ENCODE peak calls at places on chromosomes 2 and 18, in six cellular contexts. M is colonic mucosa, G is nucleus accumbens, I is MV-4-11, E is GM04504, X is activated B cell treated with CpG ODN at 0.5 μM for 24 hours. L is an unnamed sample.

GRCh38 chr2:156445311-156446218 is 9.4 kb downstream of the GPD2 start:
- DNase-seq in X (no peak), M (no peak), G (no peak), E (peak), I (peak), L (no peak)

GRCh38 chr2:128108166-128108565 is 17.2 kb downstream of the UGGT1 start:
- DNase-seq in M (no peak), E (no peak), X (no peak), G (no peak), I (no peak), L (no peak)

GRCh38 chr18:13611616-13612110 is 114.7 kb downstream of the FAM210A start:
- DNase-seq in X (peak), M (no peak), I (peak), G (peak), E (no peak), L (peak)

GRCh38 chr2:64338910-64339500 is 115.0 kb upstream of the LGALSL start:
- DNase-seq in M (no peak), X (no peak), I (no peak), E (no peak), G (no peak), L (no peak)

GRCh38 chr18:11149441-11150270 is at the start of gene PIEZO2:
- DNase-seq in E (peak), I (peak), X (no peak), M (peak), G (peak), L (peak)

GRCh38 chr2:207394812-207395534 is 134.8 kb upstream of the CREB1 start:
- DNase-seq in I (peak), M (no peak), X (no peak), E (peak), G (no peak), L (no peak)

GRCh38 chr2:142944264-142944663 is 66.8 kb downstream of the KYNU start:
- DNase-seq in M (no peak), I (no peak), G (no peak), E (peak), X (no peak), L (no peak)

GRCh38 chr2:62665446-62665845 is 40.1 kb upstream of the EHBP1 start:
- DNase-seq in E (no peak), I (no peak), X (no peak), G (no peak), M (no peak), L (no peak)

GRCh38 chr2:188576657-188577056 is 285.0 kb downstream of the GULP1 start:
- DNase-seq in M (no peak), I (no peak), G (no peak), X (no peak), E (peak), L (no peak)

GRCh38 chr18:10076502-10077030 is 162.8 kb downstream of the VAPA start:
- DNase-seq in E (no peak), G (no peak), X (no peak), M (no peak), I (no peak), L (no peak)

GRCh38 chr2:211364911-211365310 is 808.5 kb downstream of the CPS1 start:
- DNase-seq in G (no peak), X (no peak), E (no peak), M (no peak), I (no peak), L (no peak)

GRCh38 chr2:105470979-105471378 is 72.1 kb upstream of the FHL2 start:
- DNase-seq in E (no peak), X (no peak), I (no peak), G (no peak), M (no peak), L (no peak)

GRCh38 chr18:37533647-37534565 is 31.7 kb downstream of the CELF4 start:
- DNase-seq in G (no peak), X (no peak), I (no peak), E (no peak), M (no peak), L (no peak)

GRCh38 chr2:212539145-212539880 is 711 bp upstream of the ERBB4 start:
- DNase-seq in G (peak), I (no peak), E (no peak), M (peak), X (no peak), L (peak)

GRCh38 chr18:25456284-25456683 is 104.3 kb upstream of the ZNF521 start:
- DNase-seq in X (no peak), G (no peak), M (no peak), I (no peak), E (no peak), L (no peak)

L was measured in upper lobe of left lung.